ENCODE peak calls at places on chromosomes 5 and 9, in six cellular contexts. One of them, this sample, is unnamed.

GRCh38 chr5:36740259-36740898 is 134.0 kb downstream of the SLC1A3 start:
- DNase-seq in small intestine: peak; percentile 11
- DNase-seq in fibroblast of lung: peak; percentile 53
- DNase-seq in upper lobe of right lung: no peak
- DNase-seq in GM23248: no peak
- DNase-seq in A549: no peak
- DNase-seq in this sample: no peak

GRCh38 chr5:92633821-92634220 is 947.2 kb downstream of the NR2F1-AS1 start:
- DNase-seq in small intestine: no peak
- DNase-seq in fibroblast of lung: no peak
- DNase-seq in upper lobe of right lung: no peak
- DNase-seq in GM23248: no peak
- DNase-seq in A549: no peak
- DNase-seq in this sample: no peak

GRCh38 chr9:13863112-13863511 is 450.8 kb downstream of the NFIB start:
- DNase-seq in small intestine: no peak
- DNase-seq in fibroblast of lung: peak; percentile 54
- DNase-seq in upper lobe of right lung: no peak
- DNase-seq in GM23248: no peak
- DNase-seq in A549: no peak
- DNase-seq in this sample: peak; percentile 46

GRCh38 chr9:6584881-6585597 is 60.5 kb downstream of the GLDC start:
- DNase-seq in small intestine: peak; percentile 46
- DNase-seq in fibroblast of lung: peak; percentile 36
- DNase-seq in upper lobe of right lung: no peak
- DNase-seq in GM23248: peak; percentile 46
- DNase-seq in A549: peak; percentile 50
- DNase-seq in this sample: no peak

GRCh38 chr5:132876020-132876759 is 2.7 kb downstream of the LEAP2 start:
- DNase-seq in small intestine: no peak
- DNase-seq in fibroblast of lung: peak; percentile 72
- DNase-seq in upper lobe of right lung: no peak
- DNase-seq in GM23248: peak; percentile 78
- DNase-seq in A549: no peak
- DNase-seq in this sample: no peak

GRCh38 chr5:103111458-103111857 is 8.5 kb downstream of the GIN1 start:
- DNase-seq in small intestine: peak; percentile 56
- DNase-seq in fibroblast of lung: no peak
- DNase-seq in upper lobe of right lung: no peak
- DNase-seq in GM23248: no peak
- DNase-seq in A549: no peak
- DNase-seq in this sample: no peak

GRCh38 chr5:119453045-119453383 is 717 bp downstream of the HSD17B4 start:
- DNase-seq in small intestine: peak; percentile 72
- DNase-seq in fibroblast of lung: peak; percentile 38
- DNase-seq in upper lobe of right lung: no peak
- DNase-seq in GM23248: peak; percentile 54
- DNase-seq in A549: peak; percentile 14
- DNase-seq in this sample: peak; percentile 24

GRCh38 chr5:31774779-31775178 is 135.8 kb downstream of the PDZD2 start:
- DNase-seq in small intestine: no peak
- DNase-seq in fibroblast of lung: no peak
- DNase-seq in upper lobe of right lung: no peak
- DNase-seq in GM23248: no peak
- DNase-seq in A549: no peak
- DNase-seq in this sample: no peak

GRCh38 chr5:131609774-131610173 is 25.3 kb downstream of the RAPGEF6 start:
- DNase-seq in small intestine: no peak
- DNase-seq in fibroblast of lung: peak; percentile 86
- DNase-seq in upper lobe of right lung: no peak
- DNase-seq in GM23248: no peak
- DNase-seq in A549: no peak
- DNase-seq in this sample: no peak

GRCh38 chr5:153831976-153832375 is 206.7 kb downstream of the FAM114A2 start:
- DNase-seq in small intestine: peak; percentile 15
- DNase-seq in fibroblast of lung: peak; percentile 32
- DNase-seq in upper lobe of right lung: no peak
- DNase-seq in GM23248: peak; percentile 57
- DNase-seq in A549: peak; percentile 62
- DNase-seq in this sample: no peak

GRCh38 chr5:152688561-152689274 is 283.6 kb upstream of the NMUR2 start:
- DNase-seq in small intestine: no peak
- DNase-seq in fibroblast of lung: peak; percentile 99
- DNase-seq in upper lobe of right lung: no peak
- DNase-seq in GM23248: peak; percentile 93
- DNase-seq in A549: peak; percentile 54
- DNase-seq in this sample: no peak

GRCh38 chr5:178535299-178536175 is 54.7 kb downstream of the COL23A1 start:
- DNase-seq in small intestine: no peak
- DNase-seq in fibroblast of lung: peak; percentile 26
- DNase-seq in upper lobe of right lung: peak; percentile 63
- DNase-seq in GM23248: peak; percentile 53
- DNase-seq in A549: no peak
- DNase-seq in this sample: peak; percentile 17

GRCh38 chr9:111983484-111983908 is 86.9 kb downstream of the UGCG start:
- DNase-seq in small intestine: no peak
- DNase-seq in fibroblast of lung: no peak
- DNase-seq in upper lobe of right lung: no peak
- DNase-seq in GM23248: no peak
- DNase-seq in A549: no peak
- DNase-seq in this sample: no peak

GRCh38 chr5:170386743-170387142 is 2.4 kb downstream of the KCNMB1 start:
- DNase-seq in small intestine: no peak
- DNase-seq in fibroblast of lung: no peak
- DNase-seq in upper lobe of right lung: no peak
- DNase-seq in GM23248: no peak
- DNase-seq in A549: no peak
- DNase-seq in this sample: no peak

GRCh38 chr5:109844148-109844547 is 154.4 kb downstream of the MAN2A1 start:
- DNase-seq in small intestine: no peak
- DNase-seq in fibroblast of lung: no peak
- DNase-seq in upper lobe of right lung: no peak
- DNase-seq in GM23248: peak; percentile 22
- DNase-seq in A549: peak; percentile 16
- DNase-seq in this sample: no peak

GRCh38 chr5:130295235-130295634 is 391.0 kb downstream of the CHSY3 start:
- DNase-seq in small intestine: no peak
- DNase-seq in fibroblast of lung: no peak
- DNase-seq in upper lobe of right lung: no peak
- DNase-seq in GM23248: no peak
- DNase-seq in A549: no peak
- DNase-seq in this sample: no peak

GRCh38 chr5:64074533-64074932 is 91.1 kb upstream of the RNF180 start:
- DNase-seq in small intestine: peak; percentile 11
- DNase-seq in fibroblast of lung: peak; percentile 18
- DNase-seq in upper lobe of right lung: no peak
- DNase-seq in GM23248: peak; percentile 54
- DNase-seq in A549: peak; percentile 49
- DNase-seq in this sample: no peak

GRCh38 chr5:160547061-160547460 is 125.4 kb downstream of the PTTG1 start:
- DNase-seq in small intestine: no peak
- DNase-seq in fibroblast of lung: no peak
- DNase-seq in upper lobe of right lung: no peak
- DNase-seq in GM23248: no peak
- DNase-seq in A549: no peak
- DNase-seq in this sample: no peak

GRCh38 chr9:129889936-129890717 is 54.9 kb downstream of the USP20 start:
- DNase-seq in small intestine: peak; percentile 66
- DNase-seq in fibroblast of lung: no peak
- DNase-seq in upper lobe of right lung: peak; percentile 71
- DNase-seq in GM23248: no peak
- DNase-seq in A549: no peak
- DNase-seq in this sample: no peak

GRCh38 chr5:145681686-145682085 is 153.5 kb downstream of the PRELID2 start:
- DNase-seq in small intestine: peak; percentile 69
- DNase-seq in fibroblast of lung: peak; percentile 62
- DNase-seq in upper lobe of right lung: no peak
- DNase-seq in GM23248: peak; percentile 84
- DNase-seq in A549: peak; percentile 74
- DNase-seq in this sample: peak; percentile 78

GRCh38 chr5:86968311-86968753 is 299.4 kb upstream of the RASA1 start:
- DNase-seq in small intestine: no peak
- DNase-seq in fibroblast of lung: peak; percentile 80
- DNase-seq in upper lobe of right lung: no peak
- DNase-seq in GM23248: peak; percentile 71
- DNase-seq in A549: peak; percentile 46
- DNase-seq in this sample: no peak

GRCh38 chr5:164422400-164422799 is 917.0 kb downstream of the MAT2B start:
- DNase-seq in small intestine: no peak
- DNase-seq in fibroblast of lung: no peak
- DNase-seq in upper lobe of right lung: no peak
- DNase-seq in GM23248: peak; percentile 2
- DNase-seq in A549: peak; percentile 13
- DNase-seq in this sample: no peak

DNA sequence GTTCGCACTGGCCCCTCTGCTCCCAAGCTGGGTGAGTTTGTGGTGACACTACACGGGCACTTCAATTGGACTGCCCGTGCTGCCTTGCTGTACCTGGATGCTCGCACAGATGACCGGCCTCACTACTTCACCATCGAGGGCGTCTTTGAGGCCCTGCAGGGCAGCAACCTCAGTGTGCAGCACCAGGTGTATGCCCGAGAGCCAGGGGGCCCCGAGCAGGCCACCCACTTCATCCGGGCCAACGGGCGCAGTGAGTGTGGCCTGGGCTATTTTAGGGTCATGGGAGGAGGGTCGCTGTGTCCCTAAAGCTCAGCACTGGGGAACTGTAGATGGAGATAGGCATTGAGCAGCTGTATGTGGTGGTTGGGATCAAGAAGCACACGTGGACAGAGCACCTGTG is 1.4 kb downstream of the NPR2 start:
- DNase-seq in small intestine: no peak
- DNase-seq in fibroblast of lung: no peak
- DNase-seq in upper lobe of right lung: no peak
- DNase-seq in GM23248: no peak
- DNase-seq in A549: no peak
- DNase-seq in this sample: no peak
- H3K4me1 ChIP-seq in small intestine: no peaks in the 10 kb centered on the region
- H3K4me1 ChIP-seq in fibroblast of lung: peaks cover 14% of the 10 kb centered on the region
- H3K4me1 ChIP-seq in upper lobe of right lung: peaks cover 12% of the 10 kb centered on the region
- H3K4me1 ChIP-seq in GM23248: peaks cover 46% of the 10 kb centered on the region
- H3K4me1 ChIP-seq in A549: peaks cover 21% of the 10 kb centered on the region
- H3K4me1 ChIP-seq in this sample: peaks cover 24% of the 10 kb centered on the region

GRCh38 chr9:16725066-16725465 is 145.4 kb downstream of the BNC2 start:
- DNase-seq in small intestine: no peak
- DNase-seq in fibroblast of lung: no peak
- DNase-seq in upper lobe of right lung: no peak
- DNase-seq in GM23248: no peak
- DNase-seq in A549: no peak
- DNase-seq in this sample: no peak

GRCh38 chr9:16727452-16728127 is 142.9 kb downstream of the BNC2 start:
- DNase-seq in small intestine: no peak
- DNase-seq in fibroblast of lung: peak; percentile 46
- DNase-seq in upper lobe of right lung: no peak
- DNase-seq in GM23248: peak; percentile 39
- DNase-seq in A549: no peak
- DNase-seq in this sample: no peak

GRCh38 chr9:16726023-16726422 is 144.4 kb downstream of the BNC2 start:
- DNase-seq in small intestine: no peak
- DNase-seq in fibroblast of lung: peak; percentile 61
- DNase-seq in upper lobe of right lung: no peak
- DNase-seq in GM23248: peak; percentile 58
- DNase-seq in A549: peak; percentile 48
- DNase-seq in this sample: no peak

GRCh38 chr9:16728128-16728505 is 142.4 kb downstream of the BNC2 start:
- DNase-seq in small intestine: no peak
- DNase-seq in fibroblast of lung: peak; percentile 24
- DNase-seq in upper lobe of right lung: no peak
- DNase-seq in GM23248: peak; percentile 19
- DNase-seq in A549: no peak
- DNase-seq in this sample: no peak

GRCh38 chr9:16726718-16727451 is 143.6 kb downstream of the BNC2 start:
- DNase-seq in small intestine: peak; percentile 13
- DNase-seq in fibroblast of lung: peak; percentile 88
- DNase-seq in upper lobe of right lung: peak; percentile 86
- DNase-seq in GM23248: peak; percentile 93
- DNase-seq in A549: peak; percentile 84
- DNase-seq in this sample: peak; percentile 72
- H3K4me1 ChIP-seq in small intestine: no peaks in the 10 kb centered on the region
- H3K4me1 ChIP-seq in fibroblast of lung: peaks cover 8% of the 10 kb centered on the region
- H3K4me1 ChIP-seq in upper lobe of right lung: peaks cover 19% of the 10 kb centered on the region
- H3K4me1 ChIP-seq in GM23248: peaks cover 50% of the 10 kb centered on the region
- H3K4me1 ChIP-seq in A549: peaks cover 50% of the 10 kb centered on the region
- H3K4me1 ChIP-seq in this sample: no peaks in the 10 kb centered on the region

GRCh38 chr5:96155156-96155555 is 193.5 kb upstream of the ELL2 start:
- DNase-seq in small intestine: no peak
- DNase-seq in fibroblast of lung: no peak
- DNase-seq in upper lobe of right lung: no peak
- DNase-seq in GM23248: no peak
- DNase-seq in A549: no peak
- DNase-seq in this sample: no peak

GRCh38 chr5:96157077-96157780 is 195.6 kb upstream of the ELL2 start:
- DNase-seq in small intestine: peak; percentile 58
- DNase-seq in fibroblast of lung: no peak
- DNase-seq in upper lobe of right lung: no peak
- DNase-seq in GM23248: no peak
- DNase-seq in A549: no peak
- DNase-seq in this sample: no peak

GRCh38 chr5:96159076-96159475 is 197.4 kb upstream of the ELL2 start:
- DNase-seq in small intestine: no peak
- DNase-seq in fibroblast of lung: no peak
- DNase-seq in upper lobe of right lung: no peak
- DNase-seq in GM23248: no peak
- DNase-seq in A549: no peak
- DNase-seq in this sample: no peak

GRCh38 chr5:96151891-96152290 is 190.2 kb upstream of the ELL2 start:
- DNase-seq in small intestine: no peak
- DNase-seq in fibroblast of lung: no peak
- DNase-seq in upper lobe of right lung: no peak
- DNase-seq in GM23248: no peak
- DNase-seq in A549: no peak
- DNase-seq in this sample: no peak

GRCh38 chr5:96157841-96158291 is 196.2 kb upstream of the ELL2 start:
- DNase-seq in small intestine: peak; percentile 24
- DNase-seq in fibroblast of lung: peak; percentile 24
- DNase-seq in upper lobe of right lung: no peak
- DNase-seq in GM23248: no peak
- DNase-seq in A549: peak; percentile 40
- DNase-seq in this sample: no peak
- H3K4me1 ChIP-seq in small intestine: no peaks in the 10 kb centered on the region
- H3K4me1 ChIP-seq in fibroblast of lung: no peaks in the 10 kb centered on the region
- H3K4me1 ChIP-seq in upper lobe of right lung: no peaks in the 10 kb centered on the region
- H3K4me1 ChIP-seq in GM23248: no peaks in the 10 kb centered on the region
- H3K4me1 ChIP-seq in A549: peaks cover 4% of the 10 kb centered on the region
- H3K4me1 ChIP-seq in this sample: no peaks in the 10 kb centered on the region

GRCh38 chr5:74478328-74478727 is 162.2 kb downstream of the ENC1 start:
- DNase-seq in small intestine: no peak
- DNase-seq in fibroblast of lung: no peak
- DNase-seq in upper lobe of right lung: no peak
- DNase-seq in GM23248: no peak
- DNase-seq in A549: no peak
- DNase-seq in this sample: no peak
- H3K4me1 ChIP-seq in small intestine: no peaks in the 10 kb centered on the region
- H3K4me1 ChIP-seq in fibroblast of lung: no peaks in the 10 kb centered on the region
- H3K4me1 ChIP-seq in upper lobe of right lung: no peaks in the 10 kb centered on the region
- H3K4me1 ChIP-seq in GM23248: no peaks in the 10 kb centered on the region
- H3K4me1 ChIP-seq in A549: no peaks in the 10 kb centered on the region
- H3K4me1 ChIP-seq in this sample: no peaks in the 10 kb centered on the region